ENCODE peak calls at places on chromosomes 13 and 19, in ten cellular contexts. W is RWPE1, J is tibial artery, S is right atrium auricular region, V is left ventricle myocardium inferior, T is stomach, U is iPS DF 6.9, H is psoas muscle, E is transverse colon, R is IMR-90. K is an unnamed sample.

GRCh38 chr13:68667863-68668262 is 1437.7 kb upstream of the PCDH9 start:
- DNase-seq in R (no peak), S (no peak), W (no peak), H (no peak), V (no peak), E (no peak), T (no peak), U (no peak), J (no peak), K (no peak)

GRCh38 chr19:51926784-51927741 is at the start of gene ZNF613:
- DNase-seq in U (peak; percentile 90), H (peak; percentile 91), J (peak; percentile 92), W (peak; percentile 77), T (peak; percentile 89), R (peak; percentile 94), E (peak; percentile 91), S (peak; percentile 88), V (peak; percentile 87), K (peak; percentile 70)

GRCh38 chr19:42175335-42175734 is 42.1 kb downstream of the DEDD2 start:
- DNase-seq in J (no peak), U (no peak), T (no peak), H (no peak), E (no peak), W (no peak), S (no peak), V (no peak), R (no peak), K (no peak)

GRCh38 chr19:51114087-51114714 is 6.0 kb upstream of the CTU1 start:
- DNase-seq in J (no peak), T (no peak), E (no peak), U (no peak), W (no peak), H (no peak), R (no peak), V (no peak), S (no peak), K (no peak)

GRCh38 chr19:2050991-2051770 is at the start of gene MKNK2:
- DNase-seq in V (peak; percentile 92), J (peak; percentile 93), U (no peak), R (peak; percentile 79), S (peak; percentile 88), W (peak; percentile 91), H (peak; percentile 97), E (peak; percentile 94), T (peak; percentile 94), K (no peak)

GRCh38 chr19:33420821-33421220 is 47.3 kb downstream of the CEBPG start:
- DNase-seq in J (no peak), W (no peak), R (no peak), E (no peak), U (no peak), H (no peak), S (no peak), V (no peak), T (no peak), K (no peak)

GRCh38 chr13:99303863-99304521 is 3.2 kb downstream of the GPR183 start:
- DNase-seq in E (peak; percentile 34), T (no peak), H (no peak), J (no peak), V (no peak), R (no peak), S (no peak), W (no peak), U (no peak), K (no peak)

GRCh38 chr13:29849071-29849541 is 1.3 kb downstream of the UBL3 start:
- DNase-seq in J (no peak), E (peak; percentile 31), R (peak; percentile 22), W (no peak), T (no peak), V (no peak), H (no peak), U (no peak), S (no peak), K (no peak)

GRCh38 chr13:98466634-98467236 is 110.2 kb downstream of the STK24 start:
- DNase-seq in H (no peak), W (peak; percentile 42), S (no peak), U (no peak), J (peak; percentile 69), R (peak; percentile 55), E (peak; percentile 59), T (no peak), V (no peak), K (no peak)

GRCh38 chr13:102848956-102849355 is 3.1 kb downstream of the ERCC5 start:
- DNase-seq in T (no peak), W (no peak), H (no peak), V (no peak), U (no peak), R (no peak), J (no peak), S (no peak), E (no peak), K (no peak)

GRCh38 chr19:1636325-1637236 is 15.8 kb downstream of the TCF3 start:
- DNase-seq in J (no peak), R (no peak), W (no peak), T (no peak), E (no peak), V (no peak), H (no peak), S (no peak), U (no peak), K (no peak)

GRCh38 chr13:99063952-99064351 is 86.1 kb upstream of the DOCK9 start:
- DNase-seq in S (no peak), V (no peak), J (no peak), H (no peak), E (no peak), U (no peak), R (peak; percentile 35), W (no peak), T (no peak), K (no peak)

GRCh38 chr13:30847697-30848307 is 58.3 kb upstream of the MEDAG start:
- DNase-seq in T (no peak), J (peak; percentile 82), H (no peak), U (no peak), V (no peak), S (no peak), R (peak; percentile 99), E (no peak), W (no peak), K (peak; percentile 48)

GRCh38 chr13:25771208-25771607 is 280.6 kb downstream of the SHISA2 start:
- DNase-seq in E (no peak), V (no peak), J (no peak), U (no peak), W (peak; percentile 45), H (no peak), R (no peak), S (no peak), T (no peak), K (peak; percentile 12)
- H3K27ac ChIP-seq in E (no peak overlapping the region), V (no peak overlapping the region), J (no peak overlapping the region), U (no peak overlapping the region), W (no peak overlapping the region), H (no peak overlapping the region), R (no peak overlapping the region), S (no peak overlapping the region), T (no peak overlapping the region), K (no peak overlapping the region)

GRCh38 chr19:30028992-30029343 is 86.9 kb downstream of the URI1 start:
- DNase-seq in T (no peak), E (no peak), S (no peak), V (no peak), W (no peak), J (no peak), R (no peak), U (no peak), H (no peak), K (no peak)

GRCh38 chr19:30028118-30028991 is 86.3 kb downstream of the URI1 start:
- DNase-seq in T (no peak), J (no peak), H (no peak), V (no peak), W (no peak), E (no peak), R (no peak), U (no peak), S (no peak), K (no peak)

GRCh38 chr19:30026933-30027332 is 84.9 kb downstream of the URI1 start:
- DNase-seq in H (no peak), U (no peak), V (no peak), S (no peak), R (no peak), J (no peak), W (no peak), E (no peak), T (no peak), K (no peak)

GRCh38 chr19:30034321-30034720 is 92.3 kb downstream of the URI1 start:
- DNase-seq in V (no peak), H (no peak), S (no peak), W (no peak), J (no peak), R (no peak), T (no peak), E (no peak), U (no peak), K (no peak)

GRCh38 chr19:30029721-30030510 is 87.9 kb downstream of the URI1 start:
- DNase-seq in J (no peak), S (no peak), R (peak; percentile 56), W (peak; percentile 32), H (no peak), V (no peak), U (no peak), T (no peak), E (no peak), K (peak; percentile 40)
- H3K27ac ChIP-seq in J (no peak overlapping the region), S (no peak overlapping the region), R (no peak overlapping the region), W (no peak overlapping the region), H (no peak overlapping the region), V (no peak overlapping the region), U (no peak overlapping the region), T (no peak overlapping the region), E (no peak overlapping the region), K (peak overlapping the region; percentile 55)

GRCh38 chr19:48954011-48954594 is 572 bp upstream of the BAX start:
- DNase-seq in H (no peak), E (no peak), J (no peak), U (no peak), R (no peak), V (no peak), T (no peak), W (no peak), S (no peak), K (no peak)
- H3K27ac ChIP-seq in H (peak overlapping the region; percentile 88), E (peak overlapping the region; percentile 93), J (peak overlapping the region; percentile 94), U (no peak overlapping the region), R (peak overlapping the region; percentile 55), V (peak overlapping the region; percentile 92), T (peak overlapping the region; percentile 89), W (peak overlapping the region; percentile 85), S (peak overlapping the region; percentile 94), K (peak overlapping the region; percentile 78)

GRCh38 chr19:37926255-37926654 is 19.2 kb downstream of the SIPA1L3 start:
- DNase-seq in W (no peak), T (no peak), V (no peak), U (no peak), H (no peak), E (no peak), R (no peak), J (no peak), S (no peak), K (no peak)

GRCh38 chr19:37914908-37915307 is 7.9 kb downstream of the SIPA1L3 start:
- DNase-seq in E (no peak), V (no peak), W (no peak), U (no peak), J (no peak), T (no peak), R (no peak), H (no peak), S (no peak), K (no peak)

GRCh38 chr19:37926711-37927110 is 19.7 kb downstream of the SIPA1L3 start:
- DNase-seq in J (no peak), U (no peak), V (no peak), S (no peak), H (no peak), W (no peak), T (no peak), R (no peak), E (no peak), K (no peak)

GRCh38 chr19:37925212-37925611 is 18.2 kb downstream of the SIPA1L3 start:
- DNase-seq in S (no peak), W (no peak), E (no peak), J (no peak), H (no peak), V (no peak), U (no peak), R (no peak), T (no peak), K (no peak)

GRCh38 chr19:37920591-37921450 is 13.8 kb downstream of the SIPA1L3 start:
- DNase-seq in E (no peak), V (no peak), R (no peak), T (peak; percentile 47), W (no peak), S (no peak), H (no peak), J (no peak), U (no peak), K (no peak)
- H3K27ac ChIP-seq in E (no peak overlapping the region), V (no peak overlapping the region), R (no peak overlapping the region), T (no peak overlapping the region), W (peak overlapping the region; percentile 57), S (no peak overlapping the region), H (no peak overlapping the region), J (no peak overlapping the region), U (no peak overlapping the region), K (peak overlapping the region; percentile 28)